ENCODE peak calls at places on chromosomes 3 and 15, in four cellular contexts. P, U, A and H are unnamed samples.
A peak's percentile ranks its signal among the peaks of the same experiment; 100 is the strongest.

GRCh38 chr3:66494964-66495581 is 5.7 kb downstream of the LRIG1 start:
- DNase-seq in P (no peak), U (no peak), A (no peak), H (no peak)

GRCh38 chr3:28786446-28786845 is 437.8 kb upstream of the AZI2 start:
- DNase-seq in P (no peak), U (no peak), A (no peak), H (no peak)

GRCh38 chr15:58260911-58261267 is 122.7 kb downstream of the AQP9 start:
- DNase-seq in P (no peak), U (no peak), A (peak; percentile 16), H (no peak)

GRCh38 chr15:67091073-67091965 is 25.9 kb downstream of the SMAD3 start:
- DNase-seq in P (peak; percentile 36), U (no peak), A (peak; percentile 90), H (no peak)

GRCh38 chr3:32406481-32407408 is 15.1 kb downstream of the CMTM7 start:
- DNase-seq in P (peak; percentile 3), U (peak; percentile 72), A (no peak), H (no peak)

GRCh38 chr3:45583021-45583851 is 11.3 kb upstream of the LIMD1 start:
- DNase-seq in P (no peak), U (peak; percentile 31), A (peak; percentile 39), H (no peak)

GRCh38 chr3:48655586-48655985 is 7.1 kb downstream of the CELSR3 start:
- DNase-seq in P (no peak), U (no peak), A (no peak), H (no peak)

GRCh38 chr3:42802876-42803799 is 1.2 kb downstream of the HIGD1A start:
- DNase-seq in P (no peak), U (peak; percentile 43), A (peak; percentile 28), H (no peak)

GRCh38 chr15:56821721-56822425 is 88.6 kb upstream of the ZNF280D start:
- DNase-seq in P (peak; percentile 60), U (peak; percentile 54), A (peak; percentile 88), H (peak; percentile 7)

GRCh38 chr3:40997711-40998519 is 201.4 kb upstream of the CTNNB1 start:
- DNase-seq in P (no peak), U (no peak), A (no peak), H (no peak)